ENCODE peak calls at places on chromosomes 1 and 21, in eight cellular contexts. One of them, this sample, is unnamed.

GRCh38 chr1:66371233-66372005 is 162.5 kb upstream of the SGIP1 start:
- DNase-seq in endothelial cell of umbilical vein: peak
- DNase-seq in hepatic stellate cell: peak
- DNase-seq in NCI-H1417: no peak
- DNase-seq in LoVo: no peak
- DNase-seq in naive B cell: peak
- DNase-seq in stimulated activated CD4-positive, alpha-beta T cell treated with anti-CD3 and anti-CD28 coated beads, Interleukin-1b, Interleukin-23, amount 100 ng/mL, for 48 hours: peak
- DNase-seq in heart right ventricle: no peak
- DNase-seq in this sample: no peak

GRCh38 chr1:156356875-156357534 is 12.0 kb upstream of the RHBG start:
- DNase-seq in hepatic stellate cell: no peak
- DNase-seq in stimulated activated CD4-positive, alpha-beta T cell treated with anti-CD3 and anti-CD28 coated beads, Interleukin-1b, Interleukin-23, amount 100 ng/mL, for 48 hours: peak
- DNase-seq in NCI-H1417: peak
- DNase-seq in naive B cell: peak
- DNase-seq in heart right ventricle: peak
- DNase-seq in endothelial cell of umbilical vein: peak
- DNase-seq in LoVo: peak
- DNase-seq in this sample: no peak

GRCh38 chr1:116737020-116737854 is 17.0 kb upstream of the CD2 start:
- DNase-seq in NCI-H1417: peak
- DNase-seq in heart right ventricle: peak
- DNase-seq in stimulated activated CD4-positive, alpha-beta T cell treated with anti-CD3 and anti-CD28 coated beads, Interleukin-1b, Interleukin-23, amount 100 ng/mL, for 48 hours: peak
- DNase-seq in endothelial cell of umbilical vein: peak
- DNase-seq in LoVo: peak
- DNase-seq in naive B cell: peak
- DNase-seq in hepatic stellate cell: peak
- DNase-seq in this sample: peak

GRCh38 chr1:35298464-35298863 is 30.0 kb downstream of the ZMYM4 start:
- DNase-seq in naive B cell: peak
- DNase-seq in stimulated activated CD4-positive, alpha-beta T cell treated with anti-CD3 and anti-CD28 coated beads, Interleukin-1b, Interleukin-23, amount 100 ng/mL, for 48 hours: no peak
- DNase-seq in LoVo: no peak
- DNase-seq in heart right ventricle: no peak
- DNase-seq in hepatic stellate cell: peak
- DNase-seq in endothelial cell of umbilical vein: peak
- DNase-seq in NCI-H1417: no peak
- DNase-seq in this sample: no peak

GRCh38 chr1:46205794-46206193 is 2.7 kb downstream of the LURAP1 start:
- DNase-seq in endothelial cell of umbilical vein: no peak
- DNase-seq in stimulated activated CD4-positive, alpha-beta T cell treated with anti-CD3 and anti-CD28 coated beads, Interleukin-1b, Interleukin-23, amount 100 ng/mL, for 48 hours: no peak
- DNase-seq in hepatic stellate cell: no peak
- DNase-seq in NCI-H1417: no peak
- DNase-seq in heart right ventricle: no peak
- DNase-seq in LoVo: no peak
- DNase-seq in naive B cell: no peak
- DNase-seq in this sample: no peak

GRCh38 chr1:1891349-1892078 is 627 bp upstream of the GNB1 start:
- DNase-seq in endothelial cell of umbilical vein: peak
- DNase-seq in LoVo: peak
- DNase-seq in stimulated activated CD4-positive, alpha-beta T cell treated with anti-CD3 and anti-CD28 coated beads, Interleukin-1b, Interleukin-23, amount 100 ng/mL, for 48 hours: peak
- DNase-seq in NCI-H1417: peak
- DNase-seq in naive B cell: no peak
- DNase-seq in hepatic stellate cell: peak
- DNase-seq in heart right ventricle: peak
- DNase-seq in this sample: peak

GRCh38 chr1:108669679-108670078 is 8.8 kb upstream of the HENMT1 start:
- DNase-seq in naive B cell: no peak
- DNase-seq in stimulated activated CD4-positive, alpha-beta T cell treated with anti-CD3 and anti-CD28 coated beads, Interleukin-1b, Interleukin-23, amount 100 ng/mL, for 48 hours: no peak
- DNase-seq in endothelial cell of umbilical vein: no peak
- DNase-seq in heart right ventricle: no peak
- DNase-seq in LoVo: no peak
- DNase-seq in NCI-H1417: no peak
- DNase-seq in hepatic stellate cell: no peak
- DNase-seq in this sample: no peak

GRCh38 chr21:37654596-37654995 is 261.7 kb downstream of the KCNJ6 start:
- DNase-seq in heart right ventricle: no peak
- DNase-seq in LoVo: no peak
- DNase-seq in stimulated activated CD4-positive, alpha-beta T cell treated with anti-CD3 and anti-CD28 coated beads, Interleukin-1b, Interleukin-23, amount 100 ng/mL, for 48 hours: no peak
- DNase-seq in NCI-H1417: no peak
- DNase-seq in endothelial cell of umbilical vein: no peak
- DNase-seq in hepatic stellate cell: no peak
- DNase-seq in naive B cell: no peak
- DNase-seq in this sample: no peak

GRCh38 chr1:117959364-117959763 is 29.8 kb downstream of the WDR3 start:
- DNase-seq in naive B cell: no peak
- DNase-seq in endothelial cell of umbilical vein: no peak
- DNase-seq in stimulated activated CD4-positive, alpha-beta T cell treated with anti-CD3 and anti-CD28 coated beads, Interleukin-1b, Interleukin-23, amount 100 ng/mL, for 48 hours: no peak
- DNase-seq in heart right ventricle: no peak
- DNase-seq in NCI-H1417: no peak
- DNase-seq in hepatic stellate cell: no peak
- DNase-seq in LoVo: no peak
- DNase-seq in this sample: no peak

GRCh38 chr1:36450270-36450918 is at the start of gene OSCP1:
- DNase-seq in hepatic stellate cell: peak
- DNase-seq in stimulated activated CD4-positive, alpha-beta T cell treated with anti-CD3 and anti-CD28 coated beads, Interleukin-1b, Interleukin-23, amount 100 ng/mL, for 48 hours: peak
- DNase-seq in NCI-H1417: peak
- DNase-seq in naive B cell: peak
- DNase-seq in heart right ventricle: peak
- DNase-seq in endothelial cell of umbilical vein: peak
- DNase-seq in LoVo: peak
- DNase-seq in this sample: peak

GRCh38 chr1:31099283-31100063 is 34.0 kb upstream of the PUM1 start:
- DNase-seq in heart right ventricle: no peak
- DNase-seq in stimulated activated CD4-positive, alpha-beta T cell treated with anti-CD3 and anti-CD28 coated beads, Interleukin-1b, Interleukin-23, amount 100 ng/mL, for 48 hours: no peak
- DNase-seq in LoVo: no peak
- DNase-seq in endothelial cell of umbilical vein: no peak
- DNase-seq in naive B cell: no peak
- DNase-seq in hepatic stellate cell: no peak
- DNase-seq in NCI-H1417: no peak
- DNase-seq in this sample: no peak

GRCh38 chr1:22826630-22827580 is 116.3 kb downstream of the EPHB2 start:
- DNase-seq in LoVo: no peak
- DNase-seq in naive B cell: no peak
- DNase-seq in NCI-H1417: no peak
- DNase-seq in stimulated activated CD4-positive, alpha-beta T cell treated with anti-CD3 and anti-CD28 coated beads, Interleukin-1b, Interleukin-23, amount 100 ng/mL, for 48 hours: no peak
- DNase-seq in hepatic stellate cell: no peak
- DNase-seq in heart right ventricle: peak
- DNase-seq in endothelial cell of umbilical vein: peak
- DNase-seq in this sample: no peak

GRCh38 chr1:183734600-183735036 is 70.3 kb upstream of the RGL1 start:
- DNase-seq in endothelial cell of umbilical vein: no peak
- DNase-seq in naive B cell: no peak
- DNase-seq in hepatic stellate cell: no peak
- DNase-seq in NCI-H1417: no peak
- DNase-seq in heart right ventricle: no peak
- DNase-seq in stimulated activated CD4-positive, alpha-beta T cell treated with anti-CD3 and anti-CD28 coated beads, Interleukin-1b, Interleukin-23, amount 100 ng/mL, for 48 hours: no peak
- DNase-seq in LoVo: no peak
- DNase-seq in this sample: no peak

GRCh38 chr21:38488640-38489282 is 9.5 kb downstream of the ERG start:
- DNase-seq in endothelial cell of umbilical vein: peak
- DNase-seq in LoVo: no peak
- DNase-seq in hepatic stellate cell: no peak
- DNase-seq in heart right ventricle: no peak
- DNase-seq in NCI-H1417: no peak
- DNase-seq in naive B cell: no peak
- DNase-seq in stimulated activated CD4-positive, alpha-beta T cell treated with anti-CD3 and anti-CD28 coated beads, Interleukin-1b, Interleukin-23, amount 100 ng/mL, for 48 hours: no peak
- DNase-seq in this sample: no peak

GRCh38 chr1:19154876-19155275 is 55.2 kb downstream of the UBR4 start:
- DNase-seq in heart right ventricle: no peak
- DNase-seq in endothelial cell of umbilical vein: no peak
- DNase-seq in hepatic stellate cell: no peak
- DNase-seq in LoVo: no peak
- DNase-seq in stimulated activated CD4-positive, alpha-beta T cell treated with anti-CD3 and anti-CD28 coated beads, Interleukin-1b, Interleukin-23, amount 100 ng/mL, for 48 hours: no peak
- DNase-seq in naive B cell: no peak
- DNase-seq in NCI-H1417: no peak
- DNase-seq in this sample: no peak

GRCh38 chr21:40254540-40255455 is 387.6 kb downstream of the PCP4 start:
- DNase-seq in naive B cell: no peak
- DNase-seq in hepatic stellate cell: no peak
- DNase-seq in endothelial cell of umbilical vein: no peak
- DNase-seq in LoVo: no peak
- DNase-seq in NCI-H1417: no peak
- DNase-seq in heart right ventricle: no peak
- DNase-seq in stimulated activated CD4-positive, alpha-beta T cell treated with anti-CD3 and anti-CD28 coated beads, Interleukin-1b, Interleukin-23, amount 100 ng/mL, for 48 hours: no peak
- DNase-seq in this sample: no peak

GRCh38 chr1:181482521-181483083 is 715 bp upstream of the CACNA1E start:
- DNase-seq in stimulated activated CD4-positive, alpha-beta T cell treated with anti-CD3 and anti-CD28 coated beads, Interleukin-1b, Interleukin-23, amount 100 ng/mL, for 48 hours: peak
- DNase-seq in hepatic stellate cell: peak
- DNase-seq in NCI-H1417: peak
- DNase-seq in naive B cell: no peak
- DNase-seq in LoVo: no peak
- DNase-seq in heart right ventricle: peak
- DNase-seq in endothelial cell of umbilical vein: no peak
- DNase-seq in this sample: no peak

GRCh38 chr21:33198346-33199135 is 31.2 kb upstream of the IFNAR2 start:
- DNase-seq in heart right ventricle: peak
- DNase-seq in naive B cell: no peak
- DNase-seq in endothelial cell of umbilical vein: no peak
- DNase-seq in LoVo: no peak
- DNase-seq in hepatic stellate cell: no peak
- DNase-seq in stimulated activated CD4-positive, alpha-beta T cell treated with anti-CD3 and anti-CD28 coated beads, Interleukin-1b, Interleukin-23, amount 100 ng/mL, for 48 hours: no peak
- DNase-seq in NCI-H1417: no peak
- DNase-seq in this sample: no peak

GRCh38 chr21:42733874-42734273 is 80.5 kb downstream of the PDE9A start:
- DNase-seq in NCI-H1417: no peak
- DNase-seq in heart right ventricle: no peak
- DNase-seq in naive B cell: no peak
- DNase-seq in stimulated activated CD4-positive, alpha-beta T cell treated with anti-CD3 and anti-CD28 coated beads, Interleukin-1b, Interleukin-23, amount 100 ng/mL, for 48 hours: no peak
- DNase-seq in endothelial cell of umbilical vein: no peak
- DNase-seq in LoVo: no peak
- DNase-seq in hepatic stellate cell: no peak
- DNase-seq in this sample: no peak